ENCODE peak calls at places on chromosome 3, in nine cellular contexts. G, X, E, F, Q, S, U, A and K are unnamed samples. For H3K27me3, the result is how much of the 10 kb centered on the place peaks cover.

GRCh38 chr3:158731938-158732855 is at the start of gene RARRES1:
- DNase-seq in U (peak), E (no peak), G (peak), S (peak), A (no peak), X (no peak), Q (peak), F (peak), K (peak)

GRCh38 chr3:157785071-157785826 is 282.0 kb upstream of the VEPH1 start:
- DNase-seq in S (peak), F (peak), E (peak), X (no peak), A (no peak), Q (no peak), G (no peak), U (peak), K (no peak)

GRCh38 chr3:58577269-58577821 is at the start of gene FAM107A:
- DNase-seq in F (peak), Q (peak), G (peak), U (peak), E (no peak), X (no peak), S (peak), A (no peak), K (no peak)

GRCh38 chr3:34012102-34012461 is 213.7 kb downstream of the PDCD6IP start:
- DNase-seq in E (peak), A (no peak), S (no peak), Q (no peak), X (no peak), U (no peak), F (peak), G (peak), K (peak)

GRCh38 chr3:194092770-194093336 is 43.1 kb upstream of the HES1 start:
- DNase-seq in S (no peak), G (no peak), Q (no peak), U (no peak), F (no peak), E (no peak), X (no peak), A (no peak), K (no peak)

GRCh38 chr3:147371771-147372340 is 34.5 kb downstream of the ZIC4 start:
- DNase-seq in S (no peak), A (no peak), G (no peak), X (no peak), F (no peak), Q (no peak), E (no peak), U (no peak), K (no peak)

GRCh38 chr3:45599424-45599886 is 4.9 kb downstream of the LIMD1 start:
- DNase-seq in X (no peak), U (no peak), E (no peak), F (no peak), Q (peak), S (no peak), G (no peak), A (no peak), K (peak)

GRCh38 chr3:45606991-45607712 is 12.6 kb downstream of the LIMD1 start:
- DNase-seq in F (no peak), A (no peak), X (no peak), G (no peak), Q (peak), S (no peak), E (no peak), U (no peak), K (no peak)

GRCh38 chr3:157151627-157152026 is 8.3 kb downstream of the CCNL1 start:
- DNase-seq in A (no peak), U (no peak), F (no peak), E (no peak), G (no peak), S (no peak), Q (no peak), X (no peak), K (no peak)

GRCh38 chr3:106578911-106579310 is 710.1 kb upstream of the CBLB start:
- DNase-seq in U (no peak), A (no peak), X (no peak), Q (no peak), G (no peak), F (peak), S (no peak), E (no peak), K (no peak)

GRCh38 chr3:52028572-52028971 is 27.8 kb downstream of the DUSP7 start:
- DNase-seq in U (no peak), F (peak), X (no peak), E (no peak), S (no peak), G (no peak), Q (peak), A (no peak), K (no peak)

GRCh38 chr3:154971771-154972326 is 108.3 kb upstream of the MME start:
- DNase-seq in E (no peak), Q (no peak), G (peak), X (no peak), S (peak), F (peak), U (no peak), A (no peak), K (no peak)

GRCh38 chr3:12180218-12180617 is 21.5 kb upstream of the TIMP4 start:
- DNase-seq in S (no peak), A (no peak), Q (peak), X (no peak), G (peak), F (peak), E (peak), U (no peak), K (peak)

DNA sequence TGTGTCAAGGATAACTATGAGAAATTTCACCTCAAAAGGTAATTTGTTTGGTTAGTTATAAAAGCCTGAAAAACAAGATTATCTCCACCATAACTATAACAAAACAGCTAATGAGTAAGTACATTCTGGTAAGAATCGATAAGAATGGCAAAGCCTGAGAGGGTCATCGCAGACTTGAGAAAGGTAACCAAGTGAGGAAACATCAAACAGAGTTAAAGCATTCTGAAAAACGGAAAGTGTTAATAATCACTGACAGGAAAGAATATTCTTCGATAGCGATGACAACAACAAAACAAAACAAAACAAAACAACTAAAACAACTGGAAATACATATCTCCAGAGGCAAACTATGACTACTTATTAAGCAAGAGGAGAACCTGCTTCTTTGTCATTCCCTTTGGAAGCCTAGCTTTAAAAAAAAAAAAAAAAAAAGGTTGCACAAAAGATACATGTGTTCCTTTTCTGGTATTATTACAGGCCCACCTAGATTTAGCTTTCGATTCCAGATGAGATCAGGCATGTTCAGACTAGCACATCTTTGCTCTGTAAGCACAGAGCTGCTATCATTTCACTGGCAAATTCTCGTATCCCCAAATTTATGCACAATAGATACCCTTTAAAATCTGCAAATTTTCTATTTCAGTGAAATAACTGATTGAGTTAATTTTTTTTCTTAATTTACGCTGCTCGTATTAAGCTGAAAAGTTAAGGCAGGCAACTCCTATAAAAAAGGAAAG is 155.6 kb downstream of the TIGIT start:
- DNase-seq in A (no peak), F (peak), U (no peak), Q (no peak), G (no peak), X (no peak), E (no peak), S (no peak), K (no peak)
- H3K27me3 ChIP-seq in A (under half), F (under half), U (under half), Q (under half), G (under half), X (under half), E (under half), S (under half), K (under half)

GRCh38 chr3:133996996-133997395 is 32.7 kb downstream of the SLCO2A1 start:
- DNase-seq in E (no peak), U (no peak), F (no peak), G (no peak), X (no peak), S (no peak), A (no peak), Q (no peak), K (no peak)
- H3K27me3 ChIP-seq in E (under half), U (under half), F (under half), G (under half), X (under half), S (under half), A (under half), Q (under half), K (under half)

GRCh38 chr3:38650248-38650940 is 907 bp upstream of the SCN5A start:
- DNase-seq in X (no peak), U (peak), G (peak), E (no peak), Q (no peak), A (no peak), S (no peak), F (peak), K (no peak)

GRCh38 chr3:38649500-38650247 is at the start of gene SCN5A:
- DNase-seq in E (no peak), G (peak), S (peak), X (no peak), A (no peak), F (no peak), U (peak), Q (peak), K (peak)

GRCh38 chr3:38648024-38648658 is 1.3 kb downstream of the SCN5A start:
- DNase-seq in E (no peak), S (no peak), G (no peak), X (no peak), U (peak), A (no peak), F (no peak), Q (peak), K (no peak)

GRCh38 chr3:38647217-38647970 is 2.1 kb downstream of the SCN5A start:
- DNase-seq in S (no peak), F (no peak), A (no peak), U (no peak), X (no peak), E (no peak), G (no peak), Q (peak), K (no peak)

DNA sequence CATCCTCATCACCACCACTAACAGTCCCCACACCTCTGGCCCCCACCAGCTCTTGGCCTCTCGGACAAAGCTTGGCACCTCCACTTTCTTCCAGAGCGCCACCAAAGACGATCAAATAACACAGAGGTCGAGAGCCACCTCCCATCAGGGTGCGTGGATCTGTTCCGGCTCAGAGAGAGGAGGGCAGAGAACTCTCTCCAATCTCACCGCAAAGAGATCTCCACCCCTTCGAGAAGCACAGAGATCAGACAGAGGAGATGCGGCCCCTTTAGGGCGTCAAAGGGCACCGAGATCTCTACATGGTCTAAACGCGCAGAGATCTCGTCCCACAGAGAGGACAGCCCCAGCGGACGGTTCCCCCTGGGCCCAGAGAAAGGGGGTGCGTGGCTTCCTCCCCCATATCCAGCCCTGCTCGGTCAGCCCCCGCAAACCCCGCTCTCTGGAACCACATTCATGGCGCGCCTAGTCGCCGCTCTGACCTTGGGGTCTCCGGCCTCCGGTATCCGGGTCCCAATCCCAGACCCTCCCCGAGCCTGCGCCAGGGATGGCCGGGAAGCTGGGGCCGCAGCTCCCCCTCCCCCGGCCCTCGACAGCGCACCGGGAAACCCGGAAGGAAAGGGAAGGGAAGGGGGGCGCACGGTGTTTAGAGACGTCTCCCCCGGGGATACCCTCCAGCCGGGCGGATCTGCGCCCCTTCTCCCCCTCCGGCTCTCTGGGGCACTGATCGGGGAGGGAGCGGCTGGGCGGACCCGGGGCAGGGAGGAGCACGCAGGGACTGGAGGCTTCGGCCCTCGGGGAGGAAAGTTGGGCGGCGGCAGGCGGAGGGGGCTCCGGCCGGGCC is 608 bp downstream of the SCN5A start:
- DNase-seq in G (peak), X (no peak), E (no peak), A (no peak), S (peak), U (peak), Q (peak), F (no peak), K (no peak)
- H3K27me3 ChIP-seq in G (under half), X (half or more), E (under half), A (under half), S (under half), U (under half), Q (under half), F (under half), K (under half)

GRCh38 chr3:30640856-30641255 is 34.5 kb downstream of the TGFBR2 start:
- DNase-seq in E (no peak), A (no peak), G (no peak), Q (no peak), U (no peak), F (no peak), X (no peak), S (no peak), K (no peak)
- H3K27me3 ChIP-seq in E (under half), A (under half), G (under half), Q (under half), U (under half), F (under half), X (under half), S (under half), K (under half)

GRCh38 chr3:195867631-195868335 is 40.6 kb downstream of the TNK2 start:
- DNase-seq in Q (no peak), S (no peak), F (no peak), G (no peak), U (no peak), X (no peak), E (no peak), A (no peak), K (no peak)

GRCh38 chr3:195869413-195870001 is 38.8 kb downstream of the TNK2 start:
- DNase-seq in E (no peak), X (no peak), Q (no peak), A (no peak), S (no peak), G (no peak), F (no peak), U (no peak), K (no peak)

GRCh38 chr3:195866686-195867511 is 41.5 kb downstream of the TNK2 start:
- DNase-seq in A (no peak), X (no peak), F (no peak), G (no peak), E (no peak), U (no peak), Q (no peak), S (no peak), K (no peak)

GRCh38 chr3:195868866-195869412 is 39.4 kb downstream of the TNK2 start:
- DNase-seq in U (no peak), S (no peak), G (no peak), A (no peak), Q (no peak), E (no peak), X (no peak), F (no peak), K (no peak)

GRCh38 chr3:195868336-195868865 is 40.0 kb downstream of the TNK2 start:
- DNase-seq in A (no peak), Q (no peak), G (no peak), F (no peak), E (no peak), S (no peak), X (no peak), U (no peak), K (no peak)
- H3K27me3 ChIP-seq in A (under half), Q (under half), G (under half), F (under half), E (under half), S (under half), X (under half), U (under half), K (under half)

GRCh38 chr3:42267878-42268277 is 1.9 kb upstream of the CCK start:
- DNase-seq in S (no peak), A (no peak), F (no peak), G (no peak), U (no peak), E (no peak), X (no peak), Q (no peak), K (no peak)
- H3K27me3 ChIP-seq in S (under half), A (under half), F (under half), G (under half), U (under half), E (under half), X (half or more), Q (half or more), K (under half)

GRCh38 chr3:55857635-55858034 is 370.5 kb upstream of the WNT5A start:
- DNase-seq in S (no peak), A (no peak), Q (no peak), X (no peak), F (peak), G (no peak), E (no peak), U (no peak), K (no peak)
- H3K27me3 ChIP-seq in S (under half), A (under half), Q (under half), X (under half), F (under half), G (under half), E (under half), U (under half), K (under half)

DNA sequence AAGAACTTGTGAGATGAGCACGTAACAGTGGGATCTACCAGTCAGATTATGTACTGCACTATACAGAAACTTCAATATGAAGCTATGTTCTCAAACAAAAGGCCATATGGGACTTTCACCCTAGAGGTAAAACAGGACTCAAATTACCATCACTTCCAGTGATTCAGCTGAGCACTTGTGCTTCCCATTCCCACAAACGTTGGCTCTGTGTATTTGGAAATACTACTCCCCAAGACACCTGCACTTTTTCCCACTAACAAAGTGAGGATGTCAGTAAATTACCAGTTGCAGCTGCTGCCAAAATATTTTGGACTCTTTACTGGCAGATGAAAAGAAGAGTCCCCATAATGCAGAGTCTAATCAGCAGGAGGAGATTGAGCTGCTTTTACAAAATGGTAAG is 1570.1 kb downstream of the SI start:
- DNase-seq in A (no peak), G (no peak), F (no peak), U (no peak), X (no peak), E (no peak), S (no peak), Q (no peak), K (no peak)
- H3K27me3 ChIP-seq in A (under half), G (under half), F (under half), U (under half), X (under half), E (under half), S (under half), Q (under half), K (under half)

GRCh38 chr3:138435840-138436239 is 1.4 kb downstream of the ESYT3 start:
- DNase-seq in G (no peak), A (no peak), E (no peak), Q (no peak), U (no peak), X (no peak), F (no peak), S (no peak), K (no peak)

GRCh38 chr3:138434276-138434874 is at the start of gene ESYT3:
- DNase-seq in F (peak), A (peak), X (no peak), G (peak), U (peak), E (no peak), S (peak), Q (peak), K (peak)

GRCh38 chr3:138432576-138433240 is 1.7 kb upstream of the ESYT3 start:
- DNase-seq in F (no peak), U (no peak), X (no peak), Q (no peak), S (no peak), G (no peak), A (no peak), E (no peak), K (no peak)

GRCh38 chr3:138434875-138435772 is 708 bp downstream of the ESYT3 start:
- DNase-seq in X (no peak), A (no peak), F (no peak), E (no peak), S (peak), G (no peak), U (peak), Q (no peak), K (peak)

DNA sequence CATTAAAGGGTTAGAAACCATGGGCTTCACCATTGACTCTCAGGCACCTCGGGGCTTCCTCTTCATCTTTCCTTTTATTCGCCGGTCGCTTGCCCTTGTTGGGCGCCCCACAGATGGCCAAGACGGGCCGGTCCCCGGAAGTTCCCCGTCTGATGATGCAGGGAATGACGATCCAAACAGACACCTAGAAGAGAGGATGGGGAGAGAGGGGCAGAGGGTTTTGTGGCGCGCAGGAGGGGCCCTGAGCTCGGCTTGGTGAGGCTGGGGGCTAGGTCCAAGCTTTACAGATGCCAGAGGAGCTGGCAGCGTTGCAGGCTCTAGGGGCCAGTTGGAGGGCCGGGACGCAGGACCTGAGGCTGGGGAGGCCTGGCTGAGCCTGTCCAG is 532 bp upstream of the ESYT3 start:
- DNase-seq in X (no peak), A (no peak), S (peak), U (no peak), G (no peak), Q (no peak), F (no peak), E (no peak), K (no peak)
- H3K27me3 ChIP-seq in X (half or more), A (under half), S (half or more), U (under half), G (under half), Q (under half), F (under half), E (under half), K (under half)